ENCODE peak calls at places on chromosomes 4 and X, in ten cellular contexts. One of them, this sample, is unnamed.

GRCh38 chr4:154683956-154684681 is 59.7 kb upstream of the LRAT start:
- DNase-seq in PC-9: no peak
- DNase-seq in right lobe of liver: no peak
- DNase-seq in gastrocnemius medialis: no peak
- DNase-seq in A549: no peak
- DNase-seq in transverse colon: no peak
- DNase-seq in IMR-90: no peak
- DNase-seq in upper lobe of right lung: no peak
- DNase-seq in heart left ventricle: no peak
- DNase-seq in hepatocyte: no peak
- DNase-seq in this sample: no peak

GRCh38 chrX:1205681-1206611 is 6.5 kb downstream of the CRLF2 start:
- DNase-seq in IMR-90: peak; percentile 59
- DNase-seq in heart left ventricle: no peak
- DNase-seq in right lobe of liver: no peak
- DNase-seq in gastrocnemius medialis: no peak
- DNase-seq in transverse colon: peak; percentile 18
- DNase-seq in hepatocyte: peak; percentile 57
- DNase-seq in upper lobe of right lung: no peak
- DNase-seq in A549: peak; percentile 65
- DNase-seq in PC-9: peak; percentile 93
- DNase-seq in this sample: peak; percentile 17

GRCh38 chr4:102598759-102599379 is 97.7 kb downstream of the NFKB1 start:
- DNase-seq in right lobe of liver: no peak
- DNase-seq in PC-9: no peak
- DNase-seq in hepatocyte: no peak
- DNase-seq in A549: no peak
- DNase-seq in transverse colon: no peak
- DNase-seq in IMR-90: peak; percentile 55
- DNase-seq in gastrocnemius medialis: no peak
- DNase-seq in upper lobe of right lung: no peak
- DNase-seq in heart left ventricle: no peak
- DNase-seq in this sample: no peak

GRCh38 chrX:16552546-16552945 is 97.4 kb upstream of the S100G start:
- DNase-seq in IMR-90: peak; percentile 56
- DNase-seq in A549: no peak
- DNase-seq in PC-9: peak; percentile 74
- DNase-seq in transverse colon: no peak
- DNase-seq in upper lobe of right lung: no peak
- DNase-seq in hepatocyte: no peak
- DNase-seq in gastrocnemius medialis: no peak
- DNase-seq in heart left ventricle: no peak
- DNase-seq in right lobe of liver: no peak
- DNase-seq in this sample: no peak

GRCh38 chrX:150933945-150934350 is 35.5 kb upstream of the CD99L2 start:
- DNase-seq in hepatocyte: no peak
- DNase-seq in upper lobe of right lung: no peak
- DNase-seq in PC-9: no peak
- DNase-seq in A549: no peak
- DNase-seq in heart left ventricle: no peak
- DNase-seq in IMR-90: no peak
- DNase-seq in right lobe of liver: no peak
- DNase-seq in gastrocnemius medialis: no peak
- DNase-seq in transverse colon: no peak
- DNase-seq in this sample: no peak

GRCh38 chr4:184587746-184588145 is 61.5 kb downstream of the CASP3 start:
- DNase-seq in gastrocnemius medialis: no peak
- DNase-seq in IMR-90: no peak
- DNase-seq in upper lobe of right lung: no peak
- DNase-seq in heart left ventricle: no peak
- DNase-seq in A549: no peak
- DNase-seq in PC-9: no peak
- DNase-seq in right lobe of liver: no peak
- DNase-seq in transverse colon: no peak
- DNase-seq in hepatocyte: no peak
- DNase-seq in this sample: no peak

GRCh38 chrX:154526901-154527675 is 11.1 kb upstream of the FAM3A start:
- DNase-seq in PC-9: peak; percentile 63
- DNase-seq in heart left ventricle: peak; percentile 73
- DNase-seq in transverse colon: peak; percentile 84
- DNase-seq in IMR-90: peak; percentile 67
- DNase-seq in hepatocyte: peak; percentile 90
- DNase-seq in upper lobe of right lung: peak; percentile 86
- DNase-seq in right lobe of liver: peak; percentile 67
- DNase-seq in A549: no peak
- DNase-seq in gastrocnemius medialis: peak; percentile 48
- DNase-seq in this sample: peak; percentile 82

GRCh38 chrX:134599173-134599914 is 58.9 kb downstream of the PLAC1 start:
- DNase-seq in A549: no peak
- DNase-seq in PC-9: no peak
- DNase-seq in IMR-90: peak; percentile 63
- DNase-seq in gastrocnemius medialis: no peak
- DNase-seq in upper lobe of right lung: no peak
- DNase-seq in heart left ventricle: no peak
- DNase-seq in right lobe of liver: no peak
- DNase-seq in hepatocyte: no peak
- DNase-seq in transverse colon: no peak
- DNase-seq in this sample: no peak

GRCh38 chrX:103554687-103555417 is 30.5 kb upstream of the TCEAL4 start:
- DNase-seq in right lobe of liver: no peak
- DNase-seq in heart left ventricle: peak; percentile 33
- DNase-seq in hepatocyte: peak; percentile 73
- DNase-seq in A549: no peak
- DNase-seq in transverse colon: peak; percentile 24
- DNase-seq in IMR-90: peak; percentile 24
- DNase-seq in upper lobe of right lung: no peak
- DNase-seq in PC-9: peak; percentile 60
- DNase-seq in gastrocnemius medialis: no peak
- DNase-seq in this sample: peak; percentile 2

GRCh38 chr4:67087897-67088296 is 457.4 kb downstream of the CENPC start:
- DNase-seq in A549: no peak
- DNase-seq in IMR-90: no peak
- DNase-seq in transverse colon: peak; percentile 35
- DNase-seq in heart left ventricle: no peak
- DNase-seq in upper lobe of right lung: no peak
- DNase-seq in hepatocyte: peak; percentile 51
- DNase-seq in PC-9: no peak
- DNase-seq in gastrocnemius medialis: no peak
- DNase-seq in right lobe of liver: peak; percentile 63
- DNase-seq in this sample: peak; percentile 20

GRCh38 chrX:131812847-131813825 is 210.0 kb upstream of the STK26 start:
- DNase-seq in PC-9: no peak
- DNase-seq in upper lobe of right lung: no peak
- DNase-seq in A549: peak; percentile 6
- DNase-seq in gastrocnemius medialis: no peak
- DNase-seq in right lobe of liver: no peak
- DNase-seq in IMR-90: peak; percentile 79
- DNase-seq in transverse colon: peak; percentile 82
- DNase-seq in heart left ventricle: peak; percentile 71
- DNase-seq in hepatocyte: no peak
- DNase-seq in this sample: no peak

GRCh38 chrX:153723351-153724251 is 586 bp downstream of the BCAP31 start:
- DNase-seq in IMR-90: peak; percentile 37
- DNase-seq in hepatocyte: peak; percentile 57
- DNase-seq in upper lobe of right lung: peak; percentile 74
- DNase-seq in A549: peak; percentile 66
- DNase-seq in transverse colon: peak; percentile 55
- DNase-seq in heart left ventricle: no peak
- DNase-seq in PC-9: peak; percentile 48
- DNase-seq in gastrocnemius medialis: no peak
- DNase-seq in right lobe of liver: peak; percentile 70
- DNase-seq in this sample: peak; percentile 77

GRCh38 chr4:38467296-38467695 is 196.7 kb upstream of the KLF3 start:
- DNase-seq in right lobe of liver: no peak
- DNase-seq in gastrocnemius medialis: no peak
- DNase-seq in IMR-90: no peak
- DNase-seq in hepatocyte: no peak
- DNase-seq in PC-9: no peak
- DNase-seq in transverse colon: no peak
- DNase-seq in A549: no peak
- DNase-seq in upper lobe of right lung: no peak
- DNase-seq in heart left ventricle: no peak
- DNase-seq in this sample: no peak

GRCh38 chrX:11407331-11408110 is 114.3 kb downstream of the AMELX start:
- DNase-seq in right lobe of liver: no peak
- DNase-seq in gastrocnemius medialis: no peak
- DNase-seq in A549: no peak
- DNase-seq in hepatocyte: no peak
- DNase-seq in upper lobe of right lung: no peak
- DNase-seq in transverse colon: no peak
- DNase-seq in PC-9: no peak
- DNase-seq in heart left ventricle: no peak
- DNase-seq in IMR-90: peak; percentile 23
- DNase-seq in this sample: no peak

GRCh38 chr4:16225139-16225538 is 1.1 kb downstream of the TAPT1 start:
- DNase-seq in gastrocnemius medialis: no peak
- DNase-seq in IMR-90: peak; percentile 41
- DNase-seq in A549: no peak
- DNase-seq in heart left ventricle: no peak
- DNase-seq in right lobe of liver: no peak
- DNase-seq in upper lobe of right lung: no peak
- DNase-seq in hepatocyte: no peak
- DNase-seq in PC-9: peak; percentile 43
- DNase-seq in transverse colon: no peak
- DNase-seq in this sample: no peak

DNA sequence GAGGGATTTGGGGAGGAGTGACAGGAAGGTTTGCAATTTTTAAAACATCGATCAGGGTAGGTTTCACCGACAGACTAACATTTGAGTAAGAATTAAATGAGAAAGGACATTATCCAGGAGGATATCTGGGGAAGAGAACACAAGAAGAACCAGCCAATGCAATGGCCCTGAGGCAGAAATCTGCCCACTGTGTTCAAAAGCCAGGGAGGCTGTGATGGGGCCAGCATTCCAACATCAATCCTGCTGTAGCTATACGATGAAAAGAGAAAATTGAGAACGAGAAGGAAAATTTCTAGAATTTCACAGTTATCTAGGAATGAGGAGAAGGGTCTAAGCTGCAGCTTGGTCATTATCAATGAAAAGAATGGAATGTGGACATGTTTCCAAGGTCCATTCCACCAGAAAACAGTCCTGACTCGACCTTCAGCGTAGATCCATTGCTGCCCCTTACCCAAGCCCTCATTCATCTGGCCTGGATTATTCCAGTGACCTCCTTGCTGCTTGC is 84.4 kb downstream of the APBB2 start:
- DNase-seq in PC-9: no peak
- DNase-seq in hepatocyte: no peak
- DNase-seq in IMR-90: no peak
- DNase-seq in A549: no peak
- DNase-seq in gastrocnemius medialis: no peak
- DNase-seq in heart left ventricle: no peak
- DNase-seq in right lobe of liver: no peak
- DNase-seq in upper lobe of right lung: no peak
- DNase-seq in transverse colon: no peak
- DNase-seq in this sample: no peak
- H3K4me1 ChIP-seq in PC-9: no peaks in the 10 kb centered on the region
- H3K4me1 ChIP-seq in hepatocyte: peaks cover 55% of the 10 kb centered on the region
- H3K4me1 ChIP-seq in IMR-90: peaks cover 11% of the 10 kb centered on the region
- H3K4me1 ChIP-seq in A549: peaks cover 28% of the 10 kb centered on the region
- H3K4me1 ChIP-seq in gastrocnemius medialis: peaks cover 23% of the 10 kb centered on the region
- H3K4me1 ChIP-seq in heart left ventricle: peaks cover 9% of the 10 kb centered on the region
- H3K4me1 ChIP-seq in right lobe of liver: no peaks in the 10 kb centered on the region
- H3K4me1 ChIP-seq in upper lobe of right lung: peaks cover 30% of the 10 kb centered on the region
- H3K4me1 ChIP-seq in transverse colon: peaks cover 44% of the 10 kb centered on the region
- H3K4me1 ChIP-seq in this sample: peaks cover 7% of the 10 kb centered on the region

GRCh38 chrX:30734782-30735181 is 81.6 kb downstream of the GK start:
- DNase-seq in transverse colon: no peak
- DNase-seq in IMR-90: no peak
- DNase-seq in right lobe of liver: no peak
- DNase-seq in A549: no peak
- DNase-seq in upper lobe of right lung: no peak
- DNase-seq in PC-9: no peak
- DNase-seq in hepatocyte: no peak
- DNase-seq in heart left ventricle: no peak
- DNase-seq in gastrocnemius medialis: no peak
- DNase-seq in this sample: no peak
- H3K27ac ChIP-seq in transverse colon: no peak overlapping the region
- H3K27ac ChIP-seq in IMR-90: no peak overlapping the region
- H3K27ac ChIP-seq in right lobe of liver: no peak overlapping the region
- H3K27ac ChIP-seq in A549: no peak overlapping the region
- H3K27ac ChIP-seq in upper lobe of right lung: no peak overlapping the region
- H3K27ac ChIP-seq in PC-9: no peak overlapping the region
- H3K27ac ChIP-seq in hepatocyte: no peak overlapping the region
- H3K27ac ChIP-seq in heart left ventricle: no peak overlapping the region
- H3K27ac ChIP-seq in gastrocnemius medialis: no peak overlapping the region
- H3K27ac ChIP-seq in this sample: no peak overlapping the region

DNA sequence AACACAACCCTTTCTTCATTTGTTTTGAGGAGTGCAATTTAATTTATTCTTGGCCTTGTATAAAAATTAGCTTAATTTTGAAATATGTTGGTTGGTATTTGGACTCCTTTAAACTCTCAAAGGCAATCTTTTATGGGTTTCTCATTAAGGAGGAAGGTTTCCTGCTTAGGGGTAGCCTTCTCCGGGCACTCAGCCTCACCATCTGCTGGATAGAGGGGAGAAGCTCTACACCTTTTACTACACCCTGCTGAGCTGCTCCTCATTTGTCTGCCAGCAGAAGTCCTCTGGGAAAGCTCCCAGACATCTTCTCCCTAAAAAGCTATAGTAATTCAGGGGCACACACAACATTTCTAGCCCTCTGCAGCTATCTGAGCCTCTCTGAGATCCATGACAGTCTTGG is 179.1 kb downstream of the SOWAHB start:
- DNase-seq in hepatocyte: no peak
- DNase-seq in right lobe of liver: no peak
- DNase-seq in upper lobe of right lung: no peak
- DNase-seq in PC-9: no peak
- DNase-seq in A549: no peak
- DNase-seq in transverse colon: no peak
- DNase-seq in IMR-90: no peak
- DNase-seq in gastrocnemius medialis: no peak
- DNase-seq in heart left ventricle: no peak
- DNase-seq in this sample: no peak
- H3K4me3 ChIP-seq in hepatocyte: no peak overlapping the region
- H3K4me3 ChIP-seq in right lobe of liver: no peak overlapping the region
- H3K4me3 ChIP-seq in upper lobe of right lung: no peak overlapping the region
- H3K4me3 ChIP-seq in PC-9: no peak overlapping the region
- H3K4me3 ChIP-seq in A549: no peak overlapping the region
- H3K4me3 ChIP-seq in transverse colon: no peak overlapping the region
- H3K4me3 ChIP-seq in IMR-90: no peak overlapping the region
- H3K4me3 ChIP-seq in gastrocnemius medialis: no peak overlapping the region
- H3K4me3 ChIP-seq in heart left ventricle: no peak overlapping the region
- H3K4me3 ChIP-seq in this sample: no peak overlapping the region

GRCh38 chr4:76595435-76595834 is 160.4 kb downstream of the SHROOM3 start:
- DNase-seq in IMR-90: no peak
- DNase-seq in right lobe of liver: no peak
- DNase-seq in A549: no peak
- DNase-seq in hepatocyte: no peak
- DNase-seq in heart left ventricle: no peak
- DNase-seq in transverse colon: no peak
- DNase-seq in PC-9: no peak
- DNase-seq in gastrocnemius medialis: no peak
- DNase-seq in upper lobe of right lung: no peak
- DNase-seq in this sample: no peak
- H3K4me1 ChIP-seq in IMR-90: peaks cover 4% of the 10 kb centered on the region
- H3K4me1 ChIP-seq in right lobe of liver: peaks cover 3% of the 10 kb centered on the region
- H3K4me1 ChIP-seq in A549: peaks cover 23% of the 10 kb centered on the region
- H3K4me1 ChIP-seq in hepatocyte: peaks cover 42% of the 10 kb centered on the region
- H3K4me1 ChIP-seq in heart left ventricle: peaks cover 8% of the 10 kb centered on the region
- H3K4me1 ChIP-seq in transverse colon: peaks cover 62% of the 10 kb centered on the region
- H3K4me1 ChIP-seq in PC-9: peaks cover 29% of the 10 kb centered on the region
- H3K4me1 ChIP-seq in gastrocnemius medialis: no peaks in the 10 kb centered on the region
- H3K4me1 ChIP-seq in upper lobe of right lung: peaks cover 10% of the 10 kb centered on the region
- H3K4me1 ChIP-seq in this sample: no peaks in the 10 kb centered on the region

This sample was measured in pancreas.